ENCODE peak calls at places on chromosomes 7 and 10, in ten cellular contexts. One of them, this sample, is unnamed.

GRCh38 chr10:17453377-17454091 is 861 bp downstream of the ST8SIA6 start:
- DNase-seq in HTR-8/SVneo: peak
- DNase-seq in activated CD4-positive, alpha-beta T cell treated with anti-CD3 and anti-CD28 coated beads for 48 hours: peak
- DNase-seq in left colon: peak
- DNase-seq in HEK293T: peak
- DNase-seq in stimulated activated CD4-positive, alpha-beta T cell treated with anti-CD3 and anti-CD28 coated beads, TNF-alpha, amount 100 ng/mL, for 48 hours: no peak
- DNase-seq in naive B cell: no peak
- DNase-seq in colonic mucosa: peak
- DNase-seq in AG08396: peak
- DNase-seq in fibroblast of lung: peak
- DNase-seq in this sample: no peak

GRCh38 chr10:97466755-97467154 is 20.8 kb downstream of the ZDHHC16 start:
- DNase-seq in stimulated activated CD4-positive, alpha-beta T cell treated with anti-CD3 and anti-CD28 coated beads, TNF-alpha, amount 100 ng/mL, for 48 hours: no peak
- DNase-seq in fibroblast of lung: peak
- DNase-seq in HEK293T: no peak
- DNase-seq in AG08396: no peak
- DNase-seq in activated CD4-positive, alpha-beta T cell treated with anti-CD3 and anti-CD28 coated beads for 48 hours: no peak
- DNase-seq in left colon: no peak
- DNase-seq in colonic mucosa: no peak
- DNase-seq in naive B cell: no peak
- DNase-seq in HTR-8/SVneo: no peak
- DNase-seq in this sample: no peak

GRCh38 chr7:103867874-103868273 is 121.6 kb downstream of the RELN start:
- DNase-seq in naive B cell: no peak
- DNase-seq in stimulated activated CD4-positive, alpha-beta T cell treated with anti-CD3 and anti-CD28 coated beads, TNF-alpha, amount 100 ng/mL, for 48 hours: no peak
- DNase-seq in colonic mucosa: no peak
- DNase-seq in left colon: no peak
- DNase-seq in activated CD4-positive, alpha-beta T cell treated with anti-CD3 and anti-CD28 coated beads for 48 hours: no peak
- DNase-seq in fibroblast of lung: no peak
- DNase-seq in HEK293T: no peak
- DNase-seq in AG08396: no peak
- DNase-seq in HTR-8/SVneo: no peak
- DNase-seq in this sample: no peak

GRCh38 chr7:42091461-42092229 is 145.4 kb downstream of the GLI3 start:
- DNase-seq in colonic mucosa: no peak
- DNase-seq in HEK293T: no peak
- DNase-seq in stimulated activated CD4-positive, alpha-beta T cell treated with anti-CD3 and anti-CD28 coated beads, TNF-alpha, amount 100 ng/mL, for 48 hours: no peak
- DNase-seq in HTR-8/SVneo: no peak
- DNase-seq in AG08396: no peak
- DNase-seq in fibroblast of lung: peak
- DNase-seq in naive B cell: no peak
- DNase-seq in activated CD4-positive, alpha-beta T cell treated with anti-CD3 and anti-CD28 coated beads for 48 hours: no peak
- DNase-seq in left colon: no peak
- DNase-seq in this sample: no peak

GRCh38 chr10:109932391-109932790 is 9.1 kb upstream of the XPNPEP1 start:
- DNase-seq in left colon: no peak
- DNase-seq in activated CD4-positive, alpha-beta T cell treated with anti-CD3 and anti-CD28 coated beads for 48 hours: no peak
- DNase-seq in AG08396: no peak
- DNase-seq in HEK293T: no peak
- DNase-seq in colonic mucosa: no peak
- DNase-seq in fibroblast of lung: peak
- DNase-seq in naive B cell: no peak
- DNase-seq in HTR-8/SVneo: no peak
- DNase-seq in stimulated activated CD4-positive, alpha-beta T cell treated with anti-CD3 and anti-CD28 coated beads, TNF-alpha, amount 100 ng/mL, for 48 hours: no peak
- DNase-seq in this sample: no peak

GRCh38 chr10:127278001-127278400 is 81.6 kb upstream of the INSYN2A start:
- DNase-seq in activated CD4-positive, alpha-beta T cell treated with anti-CD3 and anti-CD28 coated beads for 48 hours: no peak
- DNase-seq in fibroblast of lung: peak
- DNase-seq in naive B cell: no peak
- DNase-seq in stimulated activated CD4-positive, alpha-beta T cell treated with anti-CD3 and anti-CD28 coated beads, TNF-alpha, amount 100 ng/mL, for 48 hours: no peak
- DNase-seq in colonic mucosa: no peak
- DNase-seq in HTR-8/SVneo: no peak
- DNase-seq in AG08396: peak
- DNase-seq in left colon: no peak
- DNase-seq in HEK293T: no peak
- DNase-seq in this sample: peak

GRCh38 chr7:80819503-80819902 is 99.3 kb downstream of the SEMA3C start:
- DNase-seq in HEK293T: no peak
- DNase-seq in fibroblast of lung: no peak
- DNase-seq in HTR-8/SVneo: no peak
- DNase-seq in naive B cell: no peak
- DNase-seq in AG08396: no peak
- DNase-seq in stimulated activated CD4-positive, alpha-beta T cell treated with anti-CD3 and anti-CD28 coated beads, TNF-alpha, amount 100 ng/mL, for 48 hours: no peak
- DNase-seq in colonic mucosa: no peak
- DNase-seq in activated CD4-positive, alpha-beta T cell treated with anti-CD3 and anti-CD28 coated beads for 48 hours: no peak
- DNase-seq in left colon: no peak
- DNase-seq in this sample: no peak

GRCh38 chr7:76071316-76072242 is 23.7 kb downstream of the MDH2 start:
- DNase-seq in HEK293T: peak
- DNase-seq in fibroblast of lung: no peak
- DNase-seq in left colon: peak
- DNase-seq in stimulated activated CD4-positive, alpha-beta T cell treated with anti-CD3 and anti-CD28 coated beads, TNF-alpha, amount 100 ng/mL, for 48 hours: no peak
- DNase-seq in naive B cell: no peak
- DNase-seq in AG08396: no peak
- DNase-seq in colonic mucosa: no peak
- DNase-seq in HTR-8/SVneo: no peak
- DNase-seq in activated CD4-positive, alpha-beta T cell treated with anti-CD3 and anti-CD28 coated beads for 48 hours: no peak
- DNase-seq in this sample: no peak

GRCh38 chr7:116062666-116063065 is 32.1 kb upstream of the TFEC start:
- DNase-seq in AG08396: no peak
- DNase-seq in naive B cell: no peak
- DNase-seq in HEK293T: no peak
- DNase-seq in HTR-8/SVneo: no peak
- DNase-seq in stimulated activated CD4-positive, alpha-beta T cell treated with anti-CD3 and anti-CD28 coated beads, TNF-alpha, amount 100 ng/mL, for 48 hours: no peak
- DNase-seq in colonic mucosa: no peak
- DNase-seq in left colon: no peak
- DNase-seq in activated CD4-positive, alpha-beta T cell treated with anti-CD3 and anti-CD28 coated beads for 48 hours: no peak
- DNase-seq in fibroblast of lung: no peak
- DNase-seq in this sample: no peak

GRCh38 chr7:74031403-74032190 is 3.6 kb downstream of the ELN start:
- DNase-seq in HTR-8/SVneo: no peak
- DNase-seq in left colon: no peak
- DNase-seq in fibroblast of lung: no peak
- DNase-seq in stimulated activated CD4-positive, alpha-beta T cell treated with anti-CD3 and anti-CD28 coated beads, TNF-alpha, amount 100 ng/mL, for 48 hours: no peak
- DNase-seq in naive B cell: no peak
- DNase-seq in HEK293T: no peak
- DNase-seq in activated CD4-positive, alpha-beta T cell treated with anti-CD3 and anti-CD28 coated beads for 48 hours: no peak
- DNase-seq in AG08396: no peak
- DNase-seq in colonic mucosa: no peak
- DNase-seq in this sample: no peak

GRCh38 chr10:29915116-29915785 is 144.1 kb downstream of the JCAD start:
- DNase-seq in activated CD4-positive, alpha-beta T cell treated with anti-CD3 and anti-CD28 coated beads for 48 hours: no peak
- DNase-seq in HEK293T: no peak
- DNase-seq in AG08396: no peak
- DNase-seq in colonic mucosa: no peak
- DNase-seq in stimulated activated CD4-positive, alpha-beta T cell treated with anti-CD3 and anti-CD28 coated beads, TNF-alpha, amount 100 ng/mL, for 48 hours: no peak
- DNase-seq in HTR-8/SVneo: no peak
- DNase-seq in naive B cell: no peak
- DNase-seq in fibroblast of lung: peak
- DNase-seq in left colon: no peak
- DNase-seq in this sample: no peak

GRCh38 chr10:132701846-132702190 is 84.1 kb downstream of the NKX6-2 start:
- DNase-seq in HEK293T: no peak
- DNase-seq in left colon: no peak
- DNase-seq in activated CD4-positive, alpha-beta T cell treated with anti-CD3 and anti-CD28 coated beads for 48 hours: no peak
- DNase-seq in HTR-8/SVneo: no peak
- DNase-seq in naive B cell: no peak
- DNase-seq in colonic mucosa: no peak
- DNase-seq in AG08396: no peak
- DNase-seq in fibroblast of lung: no peak
- DNase-seq in stimulated activated CD4-positive, alpha-beta T cell treated with anti-CD3 and anti-CD28 coated beads, TNF-alpha, amount 100 ng/mL, for 48 hours: no peak
- DNase-seq in this sample: no peak

GRCh38 chr7:140674356-140674800 is 1.6 kb downstream of the ADCK2 start:
- DNase-seq in colonic mucosa: peak
- DNase-seq in stimulated activated CD4-positive, alpha-beta T cell treated with anti-CD3 and anti-CD28 coated beads, TNF-alpha, amount 100 ng/mL, for 48 hours: no peak
- DNase-seq in naive B cell: peak
- DNase-seq in AG08396: no peak
- DNase-seq in HTR-8/SVneo: no peak
- DNase-seq in fibroblast of lung: no peak
- DNase-seq in left colon: peak
- DNase-seq in activated CD4-positive, alpha-beta T cell treated with anti-CD3 and anti-CD28 coated beads for 48 hours: no peak
- DNase-seq in HEK293T: no peak
- DNase-seq in this sample: no peak

GRCh38 chr7:22351329-22351692 is 5.6 kb downstream of the RAPGEF5 start:
- DNase-seq in naive B cell: no peak
- DNase-seq in fibroblast of lung: no peak
- DNase-seq in HEK293T: no peak
- DNase-seq in activated CD4-positive, alpha-beta T cell treated with anti-CD3 and anti-CD28 coated beads for 48 hours: no peak
- DNase-seq in colonic mucosa: no peak
- DNase-seq in left colon: no peak
- DNase-seq in stimulated activated CD4-positive, alpha-beta T cell treated with anti-CD3 and anti-CD28 coated beads, TNF-alpha, amount 100 ng/mL, for 48 hours: no peak
- DNase-seq in AG08396: no peak
- DNase-seq in HTR-8/SVneo: no peak
- DNase-seq in this sample: no peak

GRCh38 chr7:57177856-57178767 is 45.9 kb upstream of the ZNF479 start:
- DNase-seq in fibroblast of lung: no peak
- DNase-seq in activated CD4-positive, alpha-beta T cell treated with anti-CD3 and anti-CD28 coated beads for 48 hours: no peak
- DNase-seq in left colon: no peak
- DNase-seq in HEK293T: no peak
- DNase-seq in stimulated activated CD4-positive, alpha-beta T cell treated with anti-CD3 and anti-CD28 coated beads, TNF-alpha, amount 100 ng/mL, for 48 hours: no peak
- DNase-seq in naive B cell: no peak
- DNase-seq in AG08396: no peak
- DNase-seq in colonic mucosa: no peak
- DNase-seq in HTR-8/SVneo: no peak
- DNase-seq in this sample: no peak

GRCh38 chr7:97835296-97836138 is 36.7 kb downstream of the ASNS start:
- DNase-seq in AG08396: peak
- DNase-seq in activated CD4-positive, alpha-beta T cell treated with anti-CD3 and anti-CD28 coated beads for 48 hours: peak
- DNase-seq in HTR-8/SVneo: peak
- DNase-seq in naive B cell: peak
- DNase-seq in fibroblast of lung: peak
- DNase-seq in left colon: peak
- DNase-seq in stimulated activated CD4-positive, alpha-beta T cell treated with anti-CD3 and anti-CD28 coated beads, TNF-alpha, amount 100 ng/mL, for 48 hours: peak
- DNase-seq in colonic mucosa: peak
- DNase-seq in HEK293T: peak
- DNase-seq in this sample: peak

GRCh38 chr7:46178685-46179084 is 257.6 kb upstream of the IGFBP3 start:
- DNase-seq in left colon: no peak
- DNase-seq in activated CD4-positive, alpha-beta T cell treated with anti-CD3 and anti-CD28 coated beads for 48 hours: no peak
- DNase-seq in AG08396: peak
- DNase-seq in stimulated activated CD4-positive, alpha-beta T cell treated with anti-CD3 and anti-CD28 coated beads, TNF-alpha, amount 100 ng/mL, for 48 hours: no peak
- DNase-seq in HEK293T: no peak
- DNase-seq in naive B cell: no peak
- DNase-seq in fibroblast of lung: peak
- DNase-seq in HTR-8/SVneo: no peak
- DNase-seq in colonic mucosa: no peak
- DNase-seq in this sample: no peak

GRCh38 chr10:71231196-71231595 is 18.8 kb downstream of the UNC5B start:
- DNase-seq in left colon: no peak
- DNase-seq in HTR-8/SVneo: no peak
- DNase-seq in AG08396: no peak
- DNase-seq in stimulated activated CD4-positive, alpha-beta T cell treated with anti-CD3 and anti-CD28 coated beads, TNF-alpha, amount 100 ng/mL, for 48 hours: no peak
- DNase-seq in naive B cell: no peak
- DNase-seq in activated CD4-positive, alpha-beta T cell treated with anti-CD3 and anti-CD28 coated beads for 48 hours: no peak
- DNase-seq in colonic mucosa: no peak
- DNase-seq in HEK293T: no peak
- DNase-seq in fibroblast of lung: no peak
- DNase-seq in this sample: no peak

GRCh38 chr7:135923700-135924261 is 53.4 kb downstream of the MTPN start:
- DNase-seq in fibroblast of lung: peak
- DNase-seq in AG08396: peak
- DNase-seq in left colon: no peak
- DNase-seq in colonic mucosa: no peak
- DNase-seq in naive B cell: no peak
- DNase-seq in activated CD4-positive, alpha-beta T cell treated with anti-CD3 and anti-CD28 coated beads for 48 hours: no peak
- DNase-seq in HTR-8/SVneo: peak
- DNase-seq in stimulated activated CD4-positive, alpha-beta T cell treated with anti-CD3 and anti-CD28 coated beads, TNF-alpha, amount 100 ng/mL, for 48 hours: no peak
- DNase-seq in HEK293T: no peak
- DNase-seq in this sample: peak

GRCh38 chr7:139660317-139661042 is 117.3 kb downstream of the HIPK2 start:
- DNase-seq in fibroblast of lung: peak
- DNase-seq in AG08396: no peak
- DNase-seq in stimulated activated CD4-positive, alpha-beta T cell treated with anti-CD3 and anti-CD28 coated beads, TNF-alpha, amount 100 ng/mL, for 48 hours: no peak
- DNase-seq in HEK293T: no peak
- DNase-seq in activated CD4-positive, alpha-beta T cell treated with anti-CD3 and anti-CD28 coated beads for 48 hours: no peak
- DNase-seq in left colon: peak
- DNase-seq in naive B cell: no peak
- DNase-seq in colonic mucosa: peak
- DNase-seq in HTR-8/SVneo: no peak
- DNase-seq in this sample: no peak

GRCh38 chr10:101050206-101051069 is 11.4 kb upstream of the KAZALD1 start:
- DNase-seq in fibroblast of lung: peak
- DNase-seq in stimulated activated CD4-positive, alpha-beta T cell treated with anti-CD3 and anti-CD28 coated beads, TNF-alpha, amount 100 ng/mL, for 48 hours: peak
- DNase-seq in AG08396: peak
- DNase-seq in HEK293T: peak
- DNase-seq in naive B cell: peak
- DNase-seq in activated CD4-positive, alpha-beta T cell treated with anti-CD3 and anti-CD28 coated beads for 48 hours: peak
- DNase-seq in HTR-8/SVneo: peak
- DNase-seq in colonic mucosa: peak
- DNase-seq in left colon: no peak
- DNase-seq in this sample: no peak

GRCh38 chr10:3774814-3775670 is 10.0 kb downstream of the KLF6 start:
- DNase-seq in HEK293T: no peak
- DNase-seq in stimulated activated CD4-positive, alpha-beta T cell treated with anti-CD3 and anti-CD28 coated beads, TNF-alpha, amount 100 ng/mL, for 48 hours: no peak
- DNase-seq in naive B cell: no peak
- DNase-seq in colonic mucosa: no peak
- DNase-seq in activated CD4-positive, alpha-beta T cell treated with anti-CD3 and anti-CD28 coated beads for 48 hours: no peak
- DNase-seq in AG08396: peak
- DNase-seq in HTR-8/SVneo: no peak
- DNase-seq in fibroblast of lung: peak
- DNase-seq in left colon: peak
- DNase-seq in this sample: peak

GRCh38 chr7:24582171-24582570 is 8.9 kb downstream of the PALS2 start:
- DNase-seq in left colon: no peak
- DNase-seq in stimulated activated CD4-positive, alpha-beta T cell treated with anti-CD3 and anti-CD28 coated beads, TNF-alpha, amount 100 ng/mL, for 48 hours: no peak
- DNase-seq in fibroblast of lung: no peak
- DNase-seq in activated CD4-positive, alpha-beta T cell treated with anti-CD3 and anti-CD28 coated beads for 48 hours: no peak
- DNase-seq in HTR-8/SVneo: no peak
- DNase-seq in naive B cell: no peak
- DNase-seq in colonic mucosa: no peak
- DNase-seq in HEK293T: no peak
- DNase-seq in AG08396: no peak
- DNase-seq in this sample: no peak

GRCh38 chr10:120587061-120587460 is 130.0 kb downstream of the PLPP4 start:
- DNase-seq in activated CD4-positive, alpha-beta T cell treated with anti-CD3 and anti-CD28 coated beads for 48 hours: no peak
- DNase-seq in colonic mucosa: no peak
- DNase-seq in stimulated activated CD4-positive, alpha-beta T cell treated with anti-CD3 and anti-CD28 coated beads, TNF-alpha, amount 100 ng/mL, for 48 hours: no peak
- DNase-seq in naive B cell: no peak
- DNase-seq in HTR-8/SVneo: no peak
- DNase-seq in HEK293T: no peak
- DNase-seq in AG08396: no peak
- DNase-seq in left colon: no peak
- DNase-seq in fibroblast of lung: no peak
- DNase-seq in this sample: no peak

GRCh38 chr10:62805139-62806092 is 896 bp downstream of the ADO start:
- DNase-seq in stimulated activated CD4-positive, alpha-beta T cell treated with anti-CD3 and anti-CD28 coated beads, TNF-alpha, amount 100 ng/mL, for 48 hours: no peak
- DNase-seq in AG08396: peak
- DNase-seq in activated CD4-positive, alpha-beta T cell treated with anti-CD3 and anti-CD28 coated beads for 48 hours: peak
- DNase-seq in HEK293T: no peak
- DNase-seq in fibroblast of lung: peak
- DNase-seq in HTR-8/SVneo: no peak
- DNase-seq in colonic mucosa: peak
- DNase-seq in naive B cell: no peak
- DNase-seq in left colon: peak
- DNase-seq in this sample: no peak

GRCh38 chr10:61871487-61871886 is 30.0 kb upstream of the ARID5B start:
- DNase-seq in colonic mucosa: no peak
- DNase-seq in left colon: no peak
- DNase-seq in HEK293T: no peak
- DNase-seq in fibroblast of lung: no peak
- DNase-seq in AG08396: no peak
- DNase-seq in stimulated activated CD4-positive, alpha-beta T cell treated with anti-CD3 and anti-CD28 coated beads, TNF-alpha, amount 100 ng/mL, for 48 hours: no peak
- DNase-seq in HTR-8/SVneo: no peak
- DNase-seq in activated CD4-positive, alpha-beta T cell treated with anti-CD3 and anti-CD28 coated beads for 48 hours: no peak
- DNase-seq in naive B cell: no peak
- DNase-seq in this sample: no peak

GRCh38 chr7:151745090-151745638 is 131.8 kb downstream of the PRKAG2 start:
- DNase-seq in naive B cell: no peak
- DNase-seq in fibroblast of lung: peak
- DNase-seq in colonic mucosa: peak
- DNase-seq in activated CD4-positive, alpha-beta T cell treated with anti-CD3 and anti-CD28 coated beads for 48 hours: peak
- DNase-seq in stimulated activated CD4-positive, alpha-beta T cell treated with anti-CD3 and anti-CD28 coated beads, TNF-alpha, amount 100 ng/mL, for 48 hours: no peak
- DNase-seq in HEK293T: peak
- DNase-seq in AG08396: peak
- DNase-seq in HTR-8/SVneo: peak
- DNase-seq in left colon: peak
- DNase-seq in this sample: peak

GRCh38 chr10:14605231-14605925 is 169.3 kb downstream of the FAM107B start:
- DNase-seq in colonic mucosa: no peak
- DNase-seq in activated CD4-positive, alpha-beta T cell treated with anti-CD3 and anti-CD28 coated beads for 48 hours: peak
- DNase-seq in left colon: no peak
- DNase-seq in naive B cell: no peak
- DNase-seq in AG08396: peak
- DNase-seq in fibroblast of lung: peak
- DNase-seq in HEK293T: no peak
- DNase-seq in HTR-8/SVneo: no peak
- DNase-seq in stimulated activated CD4-positive, alpha-beta T cell treated with anti-CD3 and anti-CD28 coated beads, TNF-alpha, amount 100 ng/mL, for 48 hours: no peak
- DNase-seq in this sample: no peak

This sample was measured in fibroblast of the conjunctiva.